ENCODE peak calls at places on chromosomes 3 and 15, in four cellular contexts. I is fibroblast of pulmonary artery, P is BJ, Z is left ventricle myocardium inferior. K is an unnamed sample.

GRCh38 chr3:11328196-11328945 is 56.2 kb downstream of the ATG7 start:
- DNase-seq in I (peak), P (no peak), Z (no peak), K (no peak)

GRCh38 chr15:99449514-99449913 is 116.3 kb upstream of the MEF2A start:
- DNase-seq in I (no peak), P (no peak), Z (no peak), K (no peak)

GRCh38 chr3:184099806-184100686 is 3.2 kb downstream of the HTR3E start:
- DNase-seq in I (no peak), P (no peak), Z (no peak), K (no peak)

GRCh38 chr3:126493051-126493450 is 17.4 kb upstream of the ZXDC start:
- DNase-seq in I (no peak), P (no peak), Z (no peak), K (no peak)

GRCh38 chr3:9279959-9280358 is 30.5 kb upstream of the SRGAP3 start:
- DNase-seq in I (no peak), P (no peak), Z (no peak), K (no peak)

GRCh38 chr15:83992356-83993031 is 243.1 kb upstream of the GOLGA6L4 start:
- DNase-seq in I (no peak), P (no peak), Z (no peak), K (no peak)

GRCh38 chr3:129663045-129663446 is 56.6 kb upstream of the PLXND1 start:
- DNase-seq in I (no peak), P (no peak), Z (no peak), K (no peak)

GRCh38 chr3:123323781-123324180 is 122.0 kb downstream of the SEC22A start:
- DNase-seq in I (no peak), P (no peak), Z (no peak), K (no peak)

GRCh38 chr15:27853624-27854455 is 245.3 kb downstream of the OCA2 start:
- DNase-seq in I (no peak), P (no peak), Z (no peak), K (no peak)

GRCh38 chr3:122754867-122755835 is 38.5 kb downstream of the HSPBAP1 start:
- DNase-seq in I (peak), P (no peak), Z (no peak), K (no peak)

GRCh38 chr3:46496745-46497555 is 826 bp upstream of the RTP3 start:
- DNase-seq in I (peak), P (no peak), Z (no peak), K (no peak)

GRCh38 chr3:13452490-13453335 is 27.4 kb upstream of the HDAC11 start:
- DNase-seq in I (peak), P (no peak), Z (no peak), K (no peak)

GRCh38 chr3:66693461-66693912 is 192.7 kb upstream of the LRIG1 start:
- DNase-seq in I (peak), P (no peak), Z (peak), K (peak)

GRCh38 chr3:159751141-159751540 is 237.5 kb upstream of the IL12A start:
- DNase-seq in I (no peak), P (no peak), Z (no peak), K (no peak)

GRCh38 chr3:10917176-10917575 is 75.4 kb upstream of the SLC6A1 start:
- DNase-seq in I (no peak), P (no peak), Z (no peak), K (no peak)

GRCh38 chr3:59766165-59766872 is 716.5 kb upstream of the CFAP20DC start:
- DNase-seq in I (peak), P (peak), Z (no peak), K (no peak)

GRCh38 chr15:95459288-95459687 is 871.2 kb upstream of the NR2F2 start:
- DNase-seq in I (peak), P (no peak), Z (no peak), K (no peak)

GRCh38 chr3:72336821-72337479 is 511.3 kb downstream of the SHQ1 start:
- DNase-seq in I (peak), P (no peak), Z (peak), K (peak)

GRCh38 chr15:80636675-80637074 is 58.4 kb upstream of the ABHD17C start:
- DNase-seq in I (no peak), P (no peak), Z (no peak), K (no peak)

GRCh38 chr15:41900526-41901380 is 6.9 kb upstream of the SPTBN5 start:
- DNase-seq in I (no peak), P (no peak), Z (no peak), K (no peak)

GRCh38 chr3:83496459-83496858 is 1462.3 kb upstream of the CADM2 start:
- DNase-seq in I (no peak), P (no peak), Z (no peak), K (no peak)

GRCh38 chr3:94071713-94072284 is 8.9 kb downstream of the NSUN3 start:
- DNase-seq in I (no peak), P (no peak), Z (no peak), K (no peak)

GRCh38 chr15:56760186-56760585 is 26.9 kb upstream of the ZNF280D start:
- DNase-seq in I (peak), P (peak), Z (no peak), K (no peak)

GRCh38 chr3:29694783-29695182 is 413.9 kb downstream of the RBMS3 start:
- DNase-seq in I (peak), P (peak), Z (no peak), K (peak)

GRCh38 chr3:52144034-52144795 is 10.0 kb downstream of the POC1A start:
- DNase-seq in I (peak), P (no peak), Z (peak), K (peak)

GRCh38 chr3:126752303-126753190 is 48.5 kb downstream of the CHCHD6 start:
- DNase-seq in I (peak), P (no peak), Z (peak), K (peak)

GRCh38 chr15:77115179-77115578 is 44.3 kb upstream of the TSPAN3 start:
- DNase-seq in I (no peak), P (no peak), Z (no peak), K (no peak)

GRCh38 chr15:77111813-77112212 is 40.9 kb upstream of the TSPAN3 start:
- DNase-seq in I (no peak), P (no peak), Z (no peak), K (no peak)

GRCh38 chr15:77107531-77108355 is 36.8 kb upstream of the TSPAN3 start:
- DNase-seq in I (peak), P (no peak), Z (peak), K (peak)

GRCh38 chr15:77118787-77119410 is 48.0 kb upstream of the TSPAN3 start:
- DNase-seq in I (peak), P (peak), Z (no peak), K (no peak)

DNA sequence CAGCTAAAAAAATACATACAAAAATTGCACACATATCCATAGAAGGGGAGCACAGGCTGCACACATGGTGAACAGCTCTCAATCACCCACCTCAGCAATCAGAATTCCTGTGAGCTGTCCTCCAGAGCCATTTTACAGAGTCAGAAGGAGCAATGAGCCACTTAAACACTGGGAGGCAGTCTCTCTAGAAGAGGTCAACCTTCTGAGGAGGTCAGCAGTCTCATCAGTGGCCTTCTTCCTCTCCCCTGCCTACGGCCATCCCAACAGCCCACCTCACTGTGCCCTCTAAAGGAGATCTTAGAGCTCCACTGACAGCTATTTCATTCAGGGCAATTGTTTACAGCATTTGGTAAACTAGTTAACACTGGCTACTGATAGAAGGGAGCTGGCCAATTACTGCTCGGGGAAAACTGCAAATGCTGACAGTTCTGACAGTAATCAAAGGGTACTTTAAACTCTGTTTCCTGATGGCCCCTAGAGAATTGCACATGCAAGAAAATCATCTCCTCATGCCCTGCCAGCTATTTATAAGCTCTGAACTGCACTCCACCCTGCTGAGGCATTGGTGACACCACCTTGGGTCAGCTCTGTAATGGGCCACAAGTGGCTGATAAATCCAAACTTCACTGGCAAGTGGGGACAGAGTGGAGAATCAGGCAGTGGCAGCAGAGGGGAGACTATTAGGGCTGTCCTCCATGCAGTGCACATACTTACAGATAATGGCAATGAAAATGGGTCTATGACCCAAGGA is 42.1 kb upstream of the TSPAN3 start:
- DNase-seq in I (no peak), P (no peak), Z (no peak), K (no peak)
- TF ChIP-seq CTCF in I (no peak), P (no peak), Z (no peak), K (no peak)

GRCh38 chr3:188084751-188085595 is 69.0 kb upstream of the LPP start:
- DNase-seq in I (no peak), P (no peak), Z (no peak), K (no peak)
- TF ChIP-seq CTCF in I (no peak), P (no peak), Z (no peak), K (no peak)

GRCh38 chr3:57755368-57756021 is 614 bp upstream of the SLMAP start:
- DNase-seq in I (peak), P (no peak), Z (peak), K (no peak)
- TF ChIP-seq CTCF in I (peak), P (no peak), Z (no peak), K (no peak)

GRCh38 chr3:27943106-27943505 is 221.0 kb upstream of the EOMES start:
- DNase-seq in I (peak), P (no peak), Z (no peak), K (no peak)
- TF ChIP-seq CTCF in I (peak), P (peak), Z (peak), K (peak)

GRCh38 chr15:51499379-51499976 is 123.1 kb downstream of the DMXL2 start:
- DNase-seq in I (peak), P (no peak), Z (no peak), K (no peak)
- TF ChIP-seq CTCF in I (peak), P (peak), Z (peak), K (peak)